ENCODE peak calls at places on chromosomes 4 and X, in eight cellular contexts. L, H, J, Z, E, X, N and B are unnamed samples.

GRCh38 chr4:176837176-176837915 is 44.6 kb upstream of the VEGFC start:
- DNase-seq in E (no peak), L (no peak), X (no peak), Z (no peak), N (no peak), J (no peak), H (no peak), B (no peak)

GRCh38 chrX:46574337-46574940 is 874 bp downstream of the CHST7 start:
- DNase-seq in N (no peak), H (peak), J (peak), L (no peak), X (no peak), E (no peak), Z (no peak), B (no peak)

GRCh38 chr4:122045533-122045932 is 93.7 kb upstream of the TRPC3 start:
- DNase-seq in L (peak), Z (no peak), X (peak), J (peak), H (peak), E (no peak), N (peak), B (peak)

GRCh38 chr4:107094332-107094731 is 58.2 kb upstream of the DKK2 start:
- DNase-seq in X (peak), H (no peak), N (peak), E (no peak), J (peak), Z (no peak), L (no peak), B (no peak)

GRCh38 chr4:16259531-16260246 is 33.4 kb upstream of the TAPT1 start:
- DNase-seq in Z (no peak), N (peak), L (no peak), X (no peak), J (peak), E (no peak), H (no peak), B (no peak)

GRCh38 chr4:136680271-136680670 is 852.0 kb downstream of the PCDH18 start:
- DNase-seq in N (no peak), Z (no peak), X (no peak), L (no peak), J (peak), E (no peak), H (no peak), B (no peak)

GRCh38 chr4:180618396-180618795 is 1624.8 kb upstream of the TENM3 start:
- DNase-seq in Z (no peak), E (no peak), L (no peak), J (no peak), X (no peak), N (no peak), H (no peak), B (no peak)

GRCh38 chr4:8704632-8705031 is 112.1 kb downstream of the CPZ start:
- DNase-seq in L (no peak), Z (no peak), E (no peak), N (no peak), J (no peak), H (peak), X (no peak), B (no peak)

GRCh38 chr4:4269326-4269725 is 20.6 kb downstream of the LYAR start:
- DNase-seq in Z (no peak), J (no peak), H (no peak), E (no peak), N (no peak), X (no peak), L (no peak), B (no peak)

GRCh38 chr4:123547167-123547817 is 150.7 kb downstream of the SPRY1 start:
- DNase-seq in E (no peak), N (no peak), Z (no peak), H (no peak), X (no peak), J (no peak), L (no peak), B (peak)

GRCh38 chr4:6565691-6566431 is 9.1 kb upstream of the MAN2B2 start:
- DNase-seq in H (no peak), N (no peak), J (no peak), Z (no peak), L (no peak), E (no peak), X (no peak), B (no peak)

GRCh38 chr4:5385741-5386251 is 322.6 kb downstream of the EVC2 start:
- DNase-seq in X (no peak), Z (no peak), H (no peak), N (no peak), J (no peak), E (no peak), L (no peak), B (no peak)

GRCh38 chrX:103464071-103464773 is 55.1 kb downstream of the RAB40A start:
- DNase-seq in L (peak), J (peak), X (no peak), N (peak), Z (no peak), E (no peak), H (no peak), B (no peak)

GRCh38 chr4:56215901-56216300 is 171.4 kb downstream of the AASDH start:
- DNase-seq in Z (no peak), E (no peak), H (no peak), N (peak), L (no peak), X (no peak), J (peak), B (no peak)

GRCh38 chr4:95293014-95293413 is 255.8 kb downstream of the UNC5C start:
- DNase-seq in H (no peak), E (no peak), Z (no peak), L (no peak), X (no peak), J (no peak), N (no peak), B (no peak)

GRCh38 chr4:185204238-185204910 is 574 bp upstream of the CFAP97 start:
- DNase-seq in Z (no peak), N (no peak), L (peak), H (no peak), X (no peak), J (peak), E (no peak), B (no peak)

GRCh38 chr4:40621592-40622512 is 7.8 kb downstream of the RBM47 start:
- DNase-seq in N (peak), H (peak), X (peak), L (no peak), E (peak), J (peak), Z (no peak), B (peak)

GRCh38 chr4:88971536-88971935 is 85.4 kb downstream of the FAM13A start:
- DNase-seq in E (no peak), H (no peak), L (no peak), J (peak), N (no peak), X (no peak), Z (no peak), B (no peak)

GRCh38 chr4:78767350-78767749 is 8.8 kb upstream of the BMP2K start:
- DNase-seq in X (no peak), L (no peak), E (no peak), J (no peak), H (no peak), N (no peak), Z (no peak), B (no peak)

GRCh38 chr4:48261288-48261687 is 8.3 kb downstream of the TEC start:
- DNase-seq in H (no peak), J (no peak), Z (no peak), N (no peak), X (no peak), E (no peak), L (no peak), B (no peak)

GRCh38 chr4:17094811-17095210 is 196.4 kb upstream of the LDB2 start:
- DNase-seq in N (no peak), L (no peak), X (no peak), H (no peak), J (peak), Z (no peak), E (no peak), B (no peak)

GRCh38 chr4:15501941-15502340 is 32.3 kb downstream of the CC2D2A start:
- DNase-seq in E (no peak), L (no peak), X (no peak), Z (no peak), N (no peak), J (no peak), H (no peak), B (no peak)

GRCh38 chr4:141131738-141132688 is 1.3 kb downstream of the RNF150 start:
- DNase-seq in X (no peak), L (no peak), H (no peak), N (peak), J (peak), E (no peak), Z (no peak), B (no peak)

GRCh38 chrX:130170752-130171445 is 863 bp upstream of the RAB33A start:
- DNase-seq in X (no peak), N (peak), Z (peak), H (no peak), J (peak), E (peak), L (peak), B (peak)

GRCh38 chr4:132642196-132642817 is 506.8 kb upstream of the PCDH10 start:
- DNase-seq in X (no peak), L (peak), J (peak), E (no peak), N (no peak), Z (no peak), H (no peak), B (peak)

GRCh38 chr4:106277140-106277680 is 38.8 kb downstream of the TBCK start:
- DNase-seq in Z (no peak), H (no peak), L (no peak), J (peak), X (no peak), E (no peak), N (no peak), B (no peak)

GRCh38 chr4:3389879-3390840 is 51.6 kb upstream of the HGFAC start:
- DNase-seq in J (no peak), Z (no peak), H (no peak), X (no peak), N (no peak), E (no peak), L (no peak), B (no peak)

GRCh38 chr4:28062562-28062961 is 1201.9 kb downstream of the STIM2 start:
- DNase-seq in L (no peak), X (no peak), J (no peak), H (no peak), Z (no peak), N (no peak), E (no peak), B (no peak)

GRCh38 chrX:9456250-9457074 is 8.4 kb upstream of the TBL1X start:
- DNase-seq in Z (no peak), X (no peak), E (no peak), J (no peak), L (no peak), H (no peak), N (no peak), B (no peak)

GRCh38 chrX:55489315-55490009 is at the start of gene USP51:
- DNase-seq in E (no peak), N (peak), H (no peak), Z (peak), J (peak), X (no peak), L (no peak), B (no peak)

GRCh38 chr4:117417856-117418255 is 332.5 kb upstream of the TRAM1L1 start:
- DNase-seq in L (no peak), H (no peak), J (peak), E (no peak), N (no peak), Z (no peak), X (peak), B (no peak)

GRCh38 chr4:22595684-22596083 is 79.8 kb upstream of the ADGRA3 start:
- DNase-seq in H (no peak), Z (no peak), E (no peak), X (no peak), N (no peak), L (no peak), J (no peak), B (no peak)

GRCh38 chrX:1686642-1687041 is 71.8 kb downstream of the ASMT start:
- DNase-seq in N (peak), E (no peak), L (no peak), X (no peak), Z (no peak), J (peak), H (no peak), B (no peak)

GRCh38 chr4:103996059-103996458 is 276.3 kb upstream of the TACR3 start:
- DNase-seq in L (peak), X (no peak), E (no peak), Z (no peak), N (no peak), H (no peak), J (no peak), B (peak)